ENCODE peak calls at places on chromosome 18, in eight cellular contexts. L, H, P, J, M, F, W and N are unnamed samples.

GRCh38 chr18:39053569-39053968 is 1488.0 kb upstream of the CELF4 start:
- DNase-seq in L (no peak), H (no peak), P (no peak), J (no peak), M (no peak), F (no peak), W (no peak), N (no peak)

GRCh38 chr18:76340410-76340809 is 154.6 kb downstream of the ZNF516 start:
- DNase-seq in L (no peak), H (no peak), P (no peak), J (no peak), M (no peak), F (no peak), W (no peak), N (no peak)

GRCh38 chr18:69935319-69936190 is 12.1 kb downstream of the CD226 start:
- DNase-seq in L (peak), H (no peak), P (no peak), J (no peak), M (no peak), F (peak), W (no peak), N (peak)

GRCh38 chr18:79512461-79513380 is 117.0 kb downstream of the NFATC1 start:
- DNase-seq in L (no peak), H (no peak), P (no peak), J (no peak), M (no peak), F (no peak), W (no peak), N (no peak)

GRCh38 chr18:3916082-3916481 is 466.1 kb downstream of the TGIF1 start:
- DNase-seq in L (no peak), H (no peak), P (no peak), J (peak), M (no peak), F (no peak), W (peak), N (no peak)

GRCh38 chr18:41647914-41648313 is 307.1 kb upstream of the PIK3C3 start:
- DNase-seq in L (no peak), H (no peak), P (no peak), J (no peak), M (no peak), F (no peak), W (no peak), N (no peak)

GRCh38 chr18:59690216-59691045 is 6.8 kb downstream of the CCBE1 start:
- DNase-seq in L (peak), H (no peak), P (no peak), J (no peak), M (peak), F (no peak), W (peak), N (no peak)

GRCh38 chr18:32366586-32367538 is 103.8 kb downstream of the GAREM1 start:
- DNase-seq in L (peak), H (no peak), P (no peak), J (no peak), M (no peak), F (no peak), W (no peak), N (no peak)

GRCh38 chr18:42105382-42105781 is 150.3 kb downstream of the PIK3C3 start:
- DNase-seq in L (no peak), H (no peak), P (no peak), J (no peak), M (no peak), F (no peak), W (no peak), N (no peak)

GRCh38 chr18:78827141-78827540 is 152.5 kb upstream of the SALL3 start:
- DNase-seq in L (no peak), H (no peak), P (no peak), J (no peak), M (no peak), F (no peak), W (no peak), N (no peak)

GRCh38 chr18:76463358-76463757 is 31.7 kb downstream of the ZNF516 start:
- DNase-seq in L (no peak), H (no peak), P (no peak), J (no peak), M (no peak), F (no peak), W (no peak), N (no peak)

GRCh38 chr18:37541517-37541916 is 24.1 kb downstream of the CELF4 start:
- DNase-seq in L (no peak), H (no peak), P (no peak), J (no peak), M (no peak), F (no peak), W (no peak), N (no peak)

GRCh38 chr18:74163019-74163656 is 14.8 kb downstream of the TIMM21 start:
- DNase-seq in L (no peak), H (no peak), P (no peak), J (no peak), M (no peak), F (no peak), W (no peak), N (no peak)

GRCh38 chr18:79489048-79489899 is 93.5 kb downstream of the NFATC1 start:
- DNase-seq in L (no peak), H (no peak), P (no peak), J (peak), M (no peak), F (no peak), W (no peak), N (no peak)

GRCh38 chr18:74775239-74775638 is 177.6 kb downstream of the ZNF407 start:
- DNase-seq in L (peak), H (no peak), P (no peak), J (no peak), M (no peak), F (no peak), W (no peak), N (peak)

GRCh38 chr18:11366410-11366809 is 217.0 kb upstream of the PIEZO2 start:
- DNase-seq in L (no peak), H (no peak), P (no peak), J (peak), M (no peak), F (no peak), W (peak), N (peak)

GRCh38 chr18:80228051-80228848 is 19.1 kb downstream of the PARD6G start:
- DNase-seq in L (no peak), H (no peak), P (no peak), J (no peak), M (no peak), F (no peak), W (no peak), N (no peak)

GRCh38 chr18:37334494-37335125 is 231.0 kb downstream of the CELF4 start:
- DNase-seq in L (peak), H (no peak), P (no peak), J (no peak), M (no peak), F (no peak), W (no peak), N (peak)

GRCh38 chr18:23596183-23596582 is 9.9 kb upstream of the NPC1 start:
- DNase-seq in L (no peak), H (no peak), P (no peak), J (no peak), M (peak), F (no peak), W (no peak), N (no peak)

GRCh38 chr18:27778441-27778840 is 398.5 kb downstream of the CDH2 start:
- DNase-seq in L (peak), H (no peak), P (no peak), J (no peak), M (no peak), F (no peak), W (peak), N (peak)

GRCh38 chr18:46424898-46425297 is 232.1 kb downstream of the LOXHD1 start:
- DNase-seq in L (no peak), H (no peak), P (no peak), J (no peak), M (no peak), F (no peak), W (peak), N (no peak)

GRCh38 chr18:48165104-48165866 is 234.8 kb upstream of the SMAD2 start:
- DNase-seq in L (no peak), H (no peak), P (no peak), J (peak), M (peak), F (no peak), W (no peak), N (no peak)

GRCh38 chr18:7117390-7118355 is at the start of gene LAMA1:
- DNase-seq in L (no peak), H (no peak), P (peak), J (no peak), M (no peak), F (no peak), W (no peak), N (no peak)

GRCh38 chr18:66749030-66749429 is 145.1 kb upstream of the CDH19 start:
- DNase-seq in L (no peak), H (no peak), P (no peak), J (no peak), M (no peak), F (no peak), W (peak), N (peak)

GRCh38 chr18:78526923-78527775 is 452.5 kb upstream of the SALL3 start:
- DNase-seq in L (no peak), H (no peak), P (no peak), J (no peak), M (no peak), F (no peak), W (no peak), N (no peak)